ENCODE peak calls at places on chromosome 7, in eight cellular contexts. One of them, this sample, is unnamed.
A peak's percentile ranks its signal among the peaks of the same experiment; 100 is the strongest.

GRCh38 chr7:18395868-18396267 is 99.7 kb upstream of the HDAC9 start:
- DNase-seq in IMR-90: no peak
- DNase-seq in upper lobe of right lung: no peak
- DNase-seq in AG04450: no peak
- DNase-seq in fibroblast of lung: no peak
- DNase-seq in GM13977: no peak
- DNase-seq in AG09319: no peak
- DNase-seq in activated CD8-positive, alpha-beta T cell treated with anti-CD3 and anti-CD28 coated beads for 36 hours: no peak
- DNase-seq in this sample: no peak

GRCh38 chr7:121337398-121337797 is 8.6 kb downstream of the WNT16 start:
- DNase-seq in IMR-90: no peak
- DNase-seq in upper lobe of right lung: no peak
- DNase-seq in AG04450: no peak
- DNase-seq in fibroblast of lung: no peak
- DNase-seq in GM13977: peak; percentile 12
- DNase-seq in AG09319: no peak
- DNase-seq in activated CD8-positive, alpha-beta T cell treated with anti-CD3 and anti-CD28 coated beads for 36 hours: no peak
- DNase-seq in this sample: no peak

GRCh38 chr7:67918158-67918557 is 921.5 kb downstream of the TYW1 start:
- DNase-seq in IMR-90: no peak
- DNase-seq in upper lobe of right lung: no peak
- DNase-seq in AG04450: no peak
- DNase-seq in fibroblast of lung: no peak
- DNase-seq in GM13977: no peak
- DNase-seq in AG09319: no peak
- DNase-seq in activated CD8-positive, alpha-beta T cell treated with anti-CD3 and anti-CD28 coated beads for 36 hours: peak; percentile 26
- DNase-seq in this sample: no peak

GRCh38 chr7:39158367-39158766 is 180.7 kb downstream of the POU6F2 start:
- DNase-seq in IMR-90: no peak
- DNase-seq in upper lobe of right lung: no peak
- DNase-seq in AG04450: no peak
- DNase-seq in fibroblast of lung: no peak
- DNase-seq in GM13977: no peak
- DNase-seq in AG09319: no peak
- DNase-seq in activated CD8-positive, alpha-beta T cell treated with anti-CD3 and anti-CD28 coated beads for 36 hours: no peak
- DNase-seq in this sample: no peak

GRCh38 chr7:148447221-148447845 is 143.2 kb upstream of the C7orf33 start:
- DNase-seq in IMR-90: no peak
- DNase-seq in upper lobe of right lung: no peak
- DNase-seq in AG04450: no peak
- DNase-seq in fibroblast of lung: no peak
- DNase-seq in GM13977: peak; percentile 66
- DNase-seq in AG09319: no peak
- DNase-seq in activated CD8-positive, alpha-beta T cell treated with anti-CD3 and anti-CD28 coated beads for 36 hours: no peak
- DNase-seq in this sample: peak; percentile 28

GRCh38 chr7:1301812-1302310 is 69.2 kb downstream of the UNCX start:
- DNase-seq in IMR-90: no peak
- DNase-seq in upper lobe of right lung: no peak
- DNase-seq in AG04450: no peak
- DNase-seq in fibroblast of lung: no peak
- DNase-seq in GM13977: no peak
- DNase-seq in AG09319: no peak
- DNase-seq in activated CD8-positive, alpha-beta T cell treated with anti-CD3 and anti-CD28 coated beads for 36 hours: no peak
- DNase-seq in this sample: no peak

GRCh38 chr7:90797596-90797995 is 201.5 kb downstream of the CDK14 start:
- DNase-seq in IMR-90: peak; percentile 27
- DNase-seq in upper lobe of right lung: no peak
- DNase-seq in AG04450: no peak
- DNase-seq in fibroblast of lung: peak; percentile 53
- DNase-seq in GM13977: no peak
- DNase-seq in AG09319: no peak
- DNase-seq in activated CD8-positive, alpha-beta T cell treated with anti-CD3 and anti-CD28 coated beads for 36 hours: no peak
- DNase-seq in this sample: no peak

GRCh38 chr7:55234408-55234807 is 130.7 kb upstream of the LANCL2 start:
- DNase-seq in IMR-90: no peak
- DNase-seq in upper lobe of right lung: no peak
- DNase-seq in AG04450: no peak
- DNase-seq in fibroblast of lung: no peak
- DNase-seq in GM13977: no peak
- DNase-seq in AG09319: no peak
- DNase-seq in activated CD8-positive, alpha-beta T cell treated with anti-CD3 and anti-CD28 coated beads for 36 hours: no peak
- DNase-seq in this sample: no peak

GRCh38 chr7:2116086-2116810 is 116.5 kb downstream of the MAD1L1 start:
- DNase-seq in IMR-90: peak; percentile 74
- DNase-seq in upper lobe of right lung: no peak
- DNase-seq in AG04450: no peak
- DNase-seq in fibroblast of lung: peak; percentile 89
- DNase-seq in GM13977: no peak
- DNase-seq in AG09319: no peak
- DNase-seq in activated CD8-positive, alpha-beta T cell treated with anti-CD3 and anti-CD28 coated beads for 36 hours: no peak
- DNase-seq in this sample: no peak

GRCh38 chr7:158120751-158121150 is 466.9 kb downstream of the PTPRN2 start:
- DNase-seq in IMR-90: no peak
- DNase-seq in upper lobe of right lung: peak; percentile 43
- DNase-seq in AG04450: no peak
- DNase-seq in fibroblast of lung: no peak
- DNase-seq in GM13977: no peak
- DNase-seq in AG09319: no peak
- DNase-seq in activated CD8-positive, alpha-beta T cell treated with anti-CD3 and anti-CD28 coated beads for 36 hours: no peak
- DNase-seq in this sample: no peak

GRCh38 chr7:45258533-45259226 is 101.1 kb downstream of the RAMP3 start:
- DNase-seq in IMR-90: no peak
- DNase-seq in upper lobe of right lung: no peak
- DNase-seq in AG04450: no peak
- DNase-seq in fibroblast of lung: no peak
- DNase-seq in GM13977: no peak
- DNase-seq in AG09319: no peak
- DNase-seq in activated CD8-positive, alpha-beta T cell treated with anti-CD3 and anti-CD28 coated beads for 36 hours: no peak
- DNase-seq in this sample: no peak

GRCh38 chr7:12423995-12424745 is 20.5 kb upstream of the VWDE start:
- DNase-seq in IMR-90: no peak
- DNase-seq in upper lobe of right lung: no peak
- DNase-seq in AG04450: no peak
- DNase-seq in fibroblast of lung: peak; percentile 38
- DNase-seq in GM13977: no peak
- DNase-seq in AG09319: no peak
- DNase-seq in activated CD8-positive, alpha-beta T cell treated with anti-CD3 and anti-CD28 coated beads for 36 hours: no peak
- DNase-seq in this sample: no peak

GRCh38 chr7:47323904-47324303 is 258.0 kb downstream of the TNS3 start:
- DNase-seq in IMR-90: no peak
- DNase-seq in upper lobe of right lung: no peak
- DNase-seq in AG04450: no peak
- DNase-seq in fibroblast of lung: no peak
- DNase-seq in GM13977: no peak
- DNase-seq in AG09319: no peak
- DNase-seq in activated CD8-positive, alpha-beta T cell treated with anti-CD3 and anti-CD28 coated beads for 36 hours: no peak
- DNase-seq in this sample: no peak

GRCh38 chr7:19690736-19691135 is 18.1 kb downstream of the POLR1F start:
- DNase-seq in IMR-90: no peak
- DNase-seq in upper lobe of right lung: no peak
- DNase-seq in AG04450: no peak
- DNase-seq in fibroblast of lung: peak; percentile 6
- DNase-seq in GM13977: no peak
- DNase-seq in AG09319: no peak
- DNase-seq in activated CD8-positive, alpha-beta T cell treated with anti-CD3 and anti-CD28 coated beads for 36 hours: no peak
- DNase-seq in this sample: no peak

GRCh38 chr7:26196305-26196704 is 4.2 kb downstream of the HNRNPA2B1 start:
- DNase-seq in IMR-90: no peak
- DNase-seq in upper lobe of right lung: no peak
- DNase-seq in AG04450: no peak
- DNase-seq in fibroblast of lung: no peak
- DNase-seq in GM13977: no peak
- DNase-seq in AG09319: no peak
- DNase-seq in activated CD8-positive, alpha-beta T cell treated with anti-CD3 and anti-CD28 coated beads for 36 hours: no peak
- DNase-seq in this sample: no peak

GRCh38 chr7:121164247-121164646 is 164.6 kb upstream of the WNT16 start:
- DNase-seq in IMR-90: no peak
- DNase-seq in upper lobe of right lung: no peak
- DNase-seq in AG04450: no peak
- DNase-seq in fibroblast of lung: no peak
- DNase-seq in GM13977: no peak
- DNase-seq in AG09319: no peak
- DNase-seq in activated CD8-positive, alpha-beta T cell treated with anti-CD3 and anti-CD28 coated beads for 36 hours: no peak
- DNase-seq in this sample: no peak

GRCh38 chr7:39979406-39980073 is 29.5 kb downstream of the CDK13 start:
- DNase-seq in IMR-90: no peak
- DNase-seq in upper lobe of right lung: no peak
- DNase-seq in AG04450: no peak
- DNase-seq in fibroblast of lung: no peak
- DNase-seq in GM13977: no peak
- DNase-seq in AG09319: no peak
- DNase-seq in activated CD8-positive, alpha-beta T cell treated with anti-CD3 and anti-CD28 coated beads for 36 hours: peak; percentile 56
- DNase-seq in this sample: no peak

DNA sequence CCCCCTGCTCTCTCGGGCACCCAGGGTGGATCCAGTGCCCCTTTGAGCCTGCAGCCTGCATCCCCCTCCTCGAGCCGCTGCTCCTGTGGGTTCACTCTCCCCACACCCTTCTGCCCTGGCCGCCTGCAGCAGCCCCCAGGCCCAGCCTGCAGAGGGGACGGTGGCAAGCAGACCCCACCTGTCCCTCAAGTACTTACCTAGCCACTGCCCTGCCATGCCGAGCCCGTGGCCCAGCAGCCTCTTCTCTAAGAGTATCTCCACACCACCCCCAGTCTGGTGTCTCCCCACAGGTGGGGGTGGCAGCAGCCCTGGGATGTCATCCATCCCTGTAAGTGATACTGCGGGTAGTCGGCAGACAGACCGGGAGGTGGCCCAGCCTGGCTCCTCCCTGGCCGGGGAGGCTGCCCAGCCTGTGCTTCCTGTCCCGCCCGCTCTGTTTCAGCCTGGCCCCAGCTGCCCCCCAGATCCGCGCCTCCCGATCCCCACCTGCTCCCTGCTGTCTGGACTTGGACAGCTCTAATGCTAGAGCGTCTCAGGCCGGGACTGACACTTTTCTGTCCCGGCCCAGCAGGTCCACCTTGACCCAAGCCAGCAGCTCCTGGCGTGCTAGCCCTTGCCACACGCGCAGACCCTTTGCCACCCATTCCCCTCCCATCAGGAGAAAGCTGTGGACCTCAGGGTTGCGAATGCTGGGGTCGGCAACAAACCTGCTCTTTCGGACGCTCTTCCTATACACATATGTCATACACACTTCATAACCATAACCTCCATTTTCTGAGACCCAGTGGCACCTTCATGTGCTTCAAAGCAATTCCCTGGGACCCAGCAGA is 25.0 kb downstream of the YKT6 start:
- DNase-seq in IMR-90: no peak
- DNase-seq in upper lobe of right lung: no peak
- DNase-seq in AG04450: no peak
- DNase-seq in fibroblast of lung: no peak
- DNase-seq in GM13977: no peak
- DNase-seq in AG09319: no peak
- DNase-seq in activated CD8-positive, alpha-beta T cell treated with anti-CD3 and anti-CD28 coated beads for 36 hours: no peak
- DNase-seq in this sample: no peak
- TF ChIP-seq CTCF in IMR-90: no peak
- TF ChIP-seq CTCF in upper lobe of right lung: no peak
- TF ChIP-seq CTCF in AG04450: no peak
- TF ChIP-seq CTCF in fibroblast of lung: no peak
- TF ChIP-seq CTCF in GM13977: no peak
- TF ChIP-seq CTCF in AG09319: no peak
- TF ChIP-seq CTCF in activated CD8-positive, alpha-beta T cell treated with anti-CD3 and anti-CD28 coated beads for 36 hours: no peak
- TF ChIP-seq CTCF in this sample: no peak

GRCh38 chr7:151078233-151079040 is 2.2 kb downstream of the FASTK start:
- DNase-seq in IMR-90: no peak
- DNase-seq in upper lobe of right lung: peak; percentile 60
- DNase-seq in AG04450: no peak
- DNase-seq in fibroblast of lung: no peak
- DNase-seq in GM13977: no peak
- DNase-seq in AG09319: no peak
- DNase-seq in activated CD8-positive, alpha-beta T cell treated with anti-CD3 and anti-CD28 coated beads for 36 hours: no peak
- DNase-seq in this sample: no peak

GRCh38 chr7:151077705-151078232 is 2.8 kb downstream of the FASTK start:
- DNase-seq in IMR-90: no peak
- DNase-seq in upper lobe of right lung: no peak
- DNase-seq in AG04450: no peak
- DNase-seq in fibroblast of lung: no peak
- DNase-seq in GM13977: no peak
- DNase-seq in AG09319: no peak
- DNase-seq in activated CD8-positive, alpha-beta T cell treated with anti-CD3 and anti-CD28 coated beads for 36 hours: no peak
- DNase-seq in this sample: no peak

GRCh38 chr7:151075662-151075971 is 5.0 kb downstream of the FASTK start:
- DNase-seq in IMR-90: no peak
- DNase-seq in upper lobe of right lung: peak; percentile 51
- DNase-seq in AG04450: no peak
- DNase-seq in fibroblast of lung: no peak
- DNase-seq in GM13977: no peak
- DNase-seq in AG09319: no peak
- DNase-seq in activated CD8-positive, alpha-beta T cell treated with anti-CD3 and anti-CD28 coated beads for 36 hours: no peak
- DNase-seq in this sample: no peak

GRCh38 chr7:151075978-151076426 is 4.6 kb downstream of the FASTK start:
- DNase-seq in IMR-90: no peak
- DNase-seq in upper lobe of right lung: peak; percentile 46
- DNase-seq in AG04450: no peak
- DNase-seq in fibroblast of lung: no peak
- DNase-seq in GM13977: no peak
- DNase-seq in AG09319: no peak
- DNase-seq in activated CD8-positive, alpha-beta T cell treated with anti-CD3 and anti-CD28 coated beads for 36 hours: no peak
- DNase-seq in this sample: no peak

GRCh38 chr7:151076863-151077704 is 3.5 kb downstream of the FASTK start:
- DNase-seq in IMR-90: no peak
- DNase-seq in upper lobe of right lung: peak; percentile 65
- DNase-seq in AG04450: no peak
- DNase-seq in fibroblast of lung: no peak
- DNase-seq in GM13977: no peak
- DNase-seq in AG09319: no peak
- DNase-seq in activated CD8-positive, alpha-beta T cell treated with anti-CD3 and anti-CD28 coated beads for 36 hours: no peak
- DNase-seq in this sample: no peak
- TF ChIP-seq CTCF in IMR-90: peak; percentile 31
- TF ChIP-seq CTCF in upper lobe of right lung: no peak
- TF ChIP-seq CTCF in AG04450: peak; percentile 52
- TF ChIP-seq CTCF in fibroblast of lung: peak; percentile 42
- TF ChIP-seq CTCF in GM13977: peak; percentile 25
- TF ChIP-seq CTCF in AG09319: peak; percentile 28
- TF ChIP-seq CTCF in activated CD8-positive, alpha-beta T cell treated with anti-CD3 and anti-CD28 coated beads for 36 hours: peak; percentile 50
- TF ChIP-seq CTCF in this sample: no peak

GRCh38 chr7:137727413-137727812 is 119.4 kb downstream of the DGKI start:
- DNase-seq in IMR-90: peak; percentile 25
- DNase-seq in upper lobe of right lung: no peak
- DNase-seq in AG04450: no peak
- DNase-seq in fibroblast of lung: no peak
- DNase-seq in GM13977: no peak
- DNase-seq in AG09319: no peak
- DNase-seq in activated CD8-positive, alpha-beta T cell treated with anti-CD3 and anti-CD28 coated beads for 36 hours: no peak
- DNase-seq in this sample: no peak
- TF ChIP-seq CTCF in IMR-90: no peak
- TF ChIP-seq CTCF in upper lobe of right lung: no peak
- TF ChIP-seq CTCF in AG04450: no peak
- TF ChIP-seq CTCF in fibroblast of lung: no peak
- TF ChIP-seq CTCF in GM13977: no peak
- TF ChIP-seq CTCF in AG09319: no peak
- TF ChIP-seq CTCF in activated CD8-positive, alpha-beta T cell treated with anti-CD3 and anti-CD28 coated beads for 36 hours: no peak
- TF ChIP-seq CTCF in this sample: no peak

DNA sequence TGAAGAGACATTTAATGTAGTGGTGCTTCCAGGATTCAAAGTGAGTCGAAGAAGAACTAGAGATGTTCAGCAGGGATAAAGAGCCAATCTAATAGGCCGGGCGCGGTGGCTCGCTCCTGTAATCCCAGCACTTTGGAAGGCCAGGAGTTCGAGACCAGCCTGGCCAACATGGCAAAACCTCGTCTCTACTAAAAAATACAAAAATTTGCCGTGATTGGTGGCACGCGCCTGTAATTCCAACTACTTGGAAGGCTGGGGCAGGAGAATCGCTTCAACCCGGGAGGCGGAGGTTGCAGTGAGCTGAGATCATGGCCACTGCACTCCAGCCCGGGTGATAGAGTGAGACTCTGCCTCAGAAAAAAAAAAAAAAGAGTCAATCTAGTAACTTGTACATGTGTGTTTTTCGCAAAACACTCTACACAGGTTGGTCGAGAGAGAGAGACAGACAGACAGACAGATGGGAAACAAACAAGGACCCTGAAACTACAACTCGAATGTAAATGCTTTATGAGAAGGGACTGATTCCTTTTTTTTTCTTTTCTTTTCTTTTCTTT is 775 bp downstream of the ABCB8 start:
- DNase-seq in IMR-90: no peak
- DNase-seq in upper lobe of right lung: no peak
- DNase-seq in AG04450: no peak
- DNase-seq in fibroblast of lung: no peak
- DNase-seq in GM13977: no peak
- DNase-seq in AG09319: no peak
- DNase-seq in activated CD8-positive, alpha-beta T cell treated with anti-CD3 and anti-CD28 coated beads for 36 hours: no peak
- DNase-seq in this sample: no peak
- TF ChIP-seq CTCF in IMR-90: no peak
- TF ChIP-seq CTCF in upper lobe of right lung: no peak
- TF ChIP-seq CTCF in AG04450: no peak
- TF ChIP-seq CTCF in fibroblast of lung: no peak
- TF ChIP-seq CTCF in GM13977: no peak
- TF ChIP-seq CTCF in AG09319: no peak
- TF ChIP-seq CTCF in activated CD8-positive, alpha-beta T cell treated with anti-CD3 and anti-CD28 coated beads for 36 hours: peak; percentile 18
- TF ChIP-seq CTCF in this sample: no peak

This sample was measured in GM10248.